ENCODE peak calls at places on chromosomes 16 and 17, in four cellular contexts. H is colonic mucosa, O is PC-9, I is pancreas. M is an unnamed sample.
A peak's percentile ranks its signal among the peaks of the same experiment; 100 is the strongest.

GRCh38 chr17:47945080-47945479 is 3.7 kb downstream of the PNPO start:
- DNase-seq in H (no peak), O (no peak), I (no peak), M (no peak)

GRCh38 chr17:52606098-52606497 is 447.6 kb upstream of the CA10 start:
- DNase-seq in H (no peak), O (no peak), I (no peak), M (no peak)

GRCh38 chr16:47731252-47731651 is 270.1 kb downstream of the PHKB start:
- DNase-seq in H (no peak), O (no peak), I (no peak), M (no peak)

GRCh38 chr16:87207509-87207908 is 109.7 kb downstream of the C16orf95 start:
- DNase-seq in H (no peak), O (no peak), I (no peak), M (no peak)

GRCh38 chr17:82231562-82232321 is 2.9 kb downstream of the SLC16A3 start:
- DNase-seq in H (peak; percentile 89), O (peak; percentile 82), I (no peak), M (peak; percentile 92)

GRCh38 chr17:32331243-32332040 is 10.5 kb downstream of the C17orf75 start:
- DNase-seq in H (no peak), O (no peak), I (no peak), M (no peak)

GRCh38 chr16:89047331-89048086 is 46.1 kb upstream of the ACSF3 start:
- DNase-seq in H (no peak), O (no peak), I (no peak), M (peak; percentile 43)

GRCh38 chr16:56258508-56259424 is 67.5 kb downstream of the GNAO1 start:
- DNase-seq in H (no peak), O (no peak), I (no peak), M (no peak)

GRCh38 chr17:36980281-36980761 is 31.6 kb downstream of the AATF start:
- DNase-seq in H (no peak), O (no peak), I (no peak), M (no peak)

GRCh38 chr17:41678907-41679739 is 9.6 kb upstream of the EIF1 start:
- DNase-seq in H (peak; percentile 53), O (peak; percentile 67), I (no peak), M (no peak)

GRCh38 chr16:72961115-72961832 is 86.7 kb downstream of the ZFHX3 start:
- DNase-seq in H (no peak), O (no peak), I (no peak), M (no peak)

GRCh38 chr17:4605826-4606225 is 21.5 kb downstream of the SMTNL2 start:
- DNase-seq in H (no peak), O (no peak), I (no peak), M (no peak)

GRCh38 chr17:55735784-55736405 is 13.2 kb upstream of the TMEM100 start:
- DNase-seq in H (peak; percentile 58), O (peak; percentile 8), I (no peak), M (no peak)

GRCh38 chr16:22323998-22324786 is 27.0 kb downstream of the POLR3E start:
- DNase-seq in H (no peak), O (no peak), I (no peak), M (no peak)

GRCh38 chr17:40437095-40437732 is 6.0 kb upstream of the IGFBP4 start:
- DNase-seq in H (no peak), O (no peak), I (no peak), M (peak; percentile 23)

GRCh38 chr17:3512512-3513171 is 36.8 kb downstream of the ASPA start:
- DNase-seq in H (peak; percentile 38), O (no peak), I (peak; percentile 74), M (peak; percentile 68)

GRCh38 chr17:40553694-40554534 is 11.4 kb downstream of the CCR7 start:
- DNase-seq in H (peak; percentile 33), O (no peak), I (no peak), M (no peak)

GRCh38 chr16:54090602-54091001 is 196.0 kb downstream of the IRX3 start:
- DNase-seq in H (no peak), O (no peak), I (no peak), M (no peak)

GRCh38 chr17:83024205-83024971 is 55.0 kb upstream of the METRNL start:
- DNase-seq in H (no peak), O (no peak), I (peak; percentile 6), M (no peak)

GRCh38 chr16:35492225-35492624 is 2032.8 kb downstream of the TP53TG3F start:
- DNase-seq in H (no peak), O (peak; percentile 9), I (no peak), M (no peak)

GRCh38 chr16:52471650-52472370 is 75.1 kb downstream of the TOX3 start:
- DNase-seq in H (no peak), O (no peak), I (no peak), M (no peak)

GRCh38 chr17:3724373-3725077 is 822 bp downstream of the HASPIN start:
- DNase-seq in H (no peak), O (no peak), I (peak; percentile 18), M (no peak)

GRCh38 chr17:17693253-17693954 is 12.1 kb downstream of the RAI1 start:
- DNase-seq in H (peak; percentile 57), O (peak; percentile 70), I (peak; percentile 75), M (peak; percentile 62)

GRCh38 chr16:67391424-67392300 is 1.6 kb downstream of the TPPP3 start:
- DNase-seq in H (no peak), O (no peak), I (no peak), M (no peak)

GRCh38 chr17:78510141-78510935 is 66.9 kb downstream of the DNAH17 start:
- DNase-seq in H (no peak), O (no peak), I (no peak), M (no peak)

GRCh38 chr17:50397919-50398285 is 579 bp upstream of the LRRC59 start:
- DNase-seq in H (no peak), O (no peak), I (no peak), M (no peak)

GRCh38 chr16:84738255-84739038 is 38.6 kb downstream of the USP10 start:
- DNase-seq in H (peak; percentile 94), O (peak; percentile 66), I (peak; percentile 72), M (peak; percentile 76)

GRCh38 chr16:84740596-84741071 is 40.8 kb downstream of the USP10 start:
- DNase-seq in H (no peak), O (no peak), I (no peak), M (no peak)

GRCh38 chr16:84737658-84738057 is 37.9 kb downstream of the USP10 start:
- DNase-seq in H (peak; percentile 89), O (peak; percentile 12), I (peak; percentile 48), M (peak; percentile 80)

GRCh38 chr16:84741351-84741791 is 41.6 kb downstream of the USP10 start:
- DNase-seq in H (no peak), O (no peak), I (no peak), M (no peak)

GRCh38 chr16:84739349-84740124 is 39.7 kb downstream of the USP10 start:
- DNase-seq in H (no peak), O (no peak), I (no peak), M (no peak)
- H3K4me1 ChIP-seq in H (peaks cover 12% of the 10 kb centered on the region), O (peaks cover 38% of the 10 kb centered on the region), I (peaks cover 5% of the 10 kb centered on the region), M (peaks cover 41% of the 10 kb centered on the region)

GRCh38 chr16:24826817-24827566 is 18.8 kb upstream of the SLC5A11 start:
- DNase-seq in H (no peak), O (no peak), I (no peak), M (no peak)
- H3K36me3 ChIP-seq in H (peaks cover 7% of the 10 kb centered on the region), O (peaks cover 14% of the 10 kb centered on the region), I (peaks cover 12% of the 10 kb centered on the region), M (peaks cover 10% of the 10 kb centered on the region)

GRCh38 chr16:30010817-30011504 is at the start of gene DOC2A:
- DNase-seq in H (no peak), O (no peak), I (no peak), M (no peak)
- TF ChIP-seq CTCF in H (no peak), O (no peak), I (no peak), M (no peak)

GRCh38 chr17:1124896-1125774 is 54.6 kb downstream of the ABR start:
- DNase-seq in H (no peak), O (no peak), I (no peak), M (no peak)
- H3K4me1 ChIP-seq in H (peaks cover 19% of the 10 kb centered on the region), O (peaks cover 10% of the 10 kb centered on the region), I (no peaks in the 10 kb centered on the region), M (peaks cover 25% of the 10 kb centered on the region)

GRCh38 chr16:265002-265529 is 10.7 kb downstream of the RGS11 start:
- DNase-seq in H (no peak), O (no peak), I (peak; percentile 13), M (no peak)
- H3K36me3 ChIP-seq in H (peaks cover 4% of the 10 kb centered on the region), O (no peaks in the 10 kb centered on the region), I (peaks cover 13% of the 10 kb centered on the region), M (no peaks in the 10 kb centered on the region)

GRCh38 chr16:19164285-19164684 is 3.8 kb upstream of the SYT17 start:
- DNase-seq in H (no peak), O (no peak), I (no peak), M (no peak)

GRCh38 chr16:19167710-19168172 is 299 bp upstream of the SYT17 start:
- DNase-seq in H (peak; percentile 79), O (peak; percentile 90), I (peak; percentile 74), M (peak; percentile 76)

GRCh38 chr16:19165101-19165500 is 2.9 kb upstream of the SYT17 start:
- DNase-seq in H (no peak), O (peak; percentile 71), I (no peak), M (no peak)

GRCh38 chr16:19168173-19169080 is at the start of gene SYT17:
- DNase-seq in H (peak; percentile 29), O (peak; percentile 74), I (peak; percentile 42), M (peak; percentile 83)

DNA sequence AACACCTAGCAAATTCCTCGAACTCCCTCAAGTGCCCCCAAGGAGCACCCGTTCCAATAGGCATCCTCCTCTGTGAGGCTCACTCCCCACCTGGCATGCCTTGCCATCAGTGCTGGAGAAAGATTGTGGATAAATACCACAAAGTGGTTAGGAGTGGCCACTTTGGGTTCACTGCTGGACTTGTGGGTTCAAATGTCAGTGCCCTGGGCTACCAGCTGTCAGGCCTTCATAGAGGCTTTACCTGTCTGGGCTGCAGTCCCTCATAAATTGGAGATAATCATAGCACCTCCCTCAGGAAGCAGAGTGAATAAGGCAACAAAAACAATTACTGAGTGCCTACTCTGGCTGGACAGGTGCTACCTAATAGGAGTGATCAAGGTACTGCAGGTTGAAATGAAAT is 1.5 kb upstream of the SYT17 start:
- DNase-seq in H (no peak), O (peak; percentile 66), I (no peak), M (no peak)
- TF ChIP-seq CTCF in H (no peak), O (peak; percentile 42), I (no peak), M (no peak)

GRCh38 chr17:27398691-27399090 is 57.6 kb upstream of the KSR1 start:
- DNase-seq in H (no peak), O (no peak), I (no peak), M (no peak)

GRCh38 chr17:27407916-27408846 is 48.1 kb upstream of the KSR1 start:
- DNase-seq in H (no peak), O (peak; percentile 53), I (no peak), M (no peak)

GRCh38 chr17:27403480-27404005 is 52.7 kb upstream of the KSR1 start:
- DNase-seq in H (no peak), O (no peak), I (no peak), M (no peak)

GRCh38 chr17:27400991-27401390 is 55.3 kb upstream of the KSR1 start:
- DNase-seq in H (no peak), O (no peak), I (no peak), M (no peak)

GRCh38 chr17:27402943-27403342 is 53.3 kb upstream of the KSR1 start:
- DNase-seq in H (no peak), O (no peak), I (no peak), M (no peak)
- H3K4me1 ChIP-seq in H (no peaks in the 10 kb centered on the region), O (no peaks in the 10 kb centered on the region), I (no peaks in the 10 kb centered on the region), M (no peaks in the 10 kb centered on the region)

M was measured in mucosa of descending colon.